ENCODE peak calls at places on chromosomes 6 and 20, in seven cellular contexts. Z is lower leg skin, A is IMR-90, O is uterus, K is cardiac fibroblast, X is endodermal cell, P is astrocyte of the spinal cord. B is an unnamed sample.

GRCh38 chr20:33450867-33451266 is 7.3 kb upstream of the SNTA1 start:
- DNase-seq in Z (no peak), A (peak), O (no peak), K (peak), X (no peak), P (no peak), B (peak)

GRCh38 chr6:22250486-22250885 is 46.4 kb downstream of the PRL start:
- DNase-seq in Z (no peak), A (no peak), O (no peak), K (no peak), X (peak), P (peak), B (no peak)

GRCh38 chr6:38174315-38174714 is 354.8 kb downstream of the ZFAND3 start:
- DNase-seq in Z (no peak), A (no peak), O (no peak), K (no peak), X (no peak), P (no peak), B (no peak)

GRCh38 chr6:148307400-148307799 is 35.2 kb upstream of the SASH1 start:
- DNase-seq in Z (peak), A (peak), O (no peak), K (no peak), X (no peak), P (no peak), B (no peak)

GRCh38 chr6:136593748-136594490 is 43.7 kb upstream of the MAP7 start:
- DNase-seq in Z (peak), A (peak), O (no peak), K (peak), X (no peak), P (peak), B (peak)

GRCh38 chr6:166341464-166341863 is 881 bp downstream of the SFT2D1 start:
- DNase-seq in Z (no peak), A (no peak), O (no peak), K (no peak), X (no peak), P (no peak), B (no peak)

GRCh38 chr6:145086197-145086596 is 649.1 kb downstream of the EPM2A start:
- DNase-seq in Z (no peak), A (no peak), O (no peak), K (peak), X (peak), P (peak), B (no peak)

GRCh38 chr20:50415031-50415515 is 95.1 kb upstream of the PTPN1 start:
- DNase-seq in Z (no peak), A (no peak), O (no peak), K (no peak), X (no peak), P (no peak), B (no peak)

GRCh38 chr6:21357262-21357661 is 236.3 kb upstream of the SOX4 start:
- DNase-seq in Z (no peak), A (no peak), O (no peak), K (no peak), X (no peak), P (no peak), B (no peak)

GRCh38 chr6:87922947-87923330 is 124.7 kb upstream of the SPACA1 start:
- DNase-seq in Z (no peak), A (no peak), O (no peak), K (no peak), X (no peak), P (no peak), B (no peak)

GRCh38 chr6:113411006-113411405 is 446.1 kb upstream of the MARCKS start:
- DNase-seq in Z (no peak), A (no peak), O (no peak), K (peak), X (no peak), P (no peak), B (peak)

GRCh38 chr6:161411265-161411944 is 137.5 kb upstream of the AGPAT4 start:
- DNase-seq in Z (no peak), A (no peak), O (no peak), K (peak), X (no peak), P (peak), B (no peak)

GRCh38 chr6:126625019-126625418 is 285.1 kb downstream of the CENPW start:
- DNase-seq in Z (no peak), A (peak), O (no peak), K (peak), X (peak), P (peak), B (peak)

GRCh38 chr6:26120807-26121140 is 33.5 kb downstream of the HFE start:
- DNase-seq in Z (no peak), A (no peak), O (no peak), K (no peak), X (no peak), P (no peak), B (no peak)

GRCh38 chr6:89028774-89029173 is 51.8 kb upstream of the PNRC1 start:
- DNase-seq in Z (no peak), A (no peak), O (no peak), K (no peak), X (no peak), P (no peak), B (no peak)

GRCh38 chr6:89254569-89254968 is 37.4 kb upstream of the GABRR1 start:
- DNase-seq in Z (no peak), A (no peak), O (no peak), K (peak), X (no peak), P (no peak), B (no peak)

GRCh38 chr20:62387219-62387913 is 463 bp downstream of the RPS21 start:
- DNase-seq in Z (no peak), A (no peak), O (no peak), K (no peak), X (no peak), P (no peak), B (no peak)

GRCh38 chr20:50330504-50331313 is 140.1 kb downstream of the CEBPB start:
- DNase-seq in Z (no peak), A (no peak), O (no peak), K (no peak), X (no peak), P (peak), B (no peak)

GRCh38 chr20:51624157-51624731 is 81.7 kb upstream of the NFATC2 start:
- DNase-seq in Z (peak), A (peak), O (peak), K (peak), X (peak), P (peak), B (peak)

GRCh38 chr20:55067158-55067825 is 591.9 kb downstream of the DOK5 start:
- DNase-seq in Z (no peak), A (no peak), O (no peak), K (no peak), X (no peak), P (peak), B (no peak)

GRCh38 chr6:65149841-65150240 is 557.2 kb downstream of the EYS start:
- DNase-seq in Z (no peak), A (no peak), O (no peak), K (no peak), X (peak), P (no peak), B (no peak)

GRCh38 chr6:161272600-161273355 is 1.1 kb downstream of the AGPAT4 start:
- DNase-seq in Z (no peak), A (peak), O (no peak), K (peak), X (peak), P (peak), B (peak)

GRCh38 chr6:32886674-32887383 is 32.8 kb downstream of the PSMB9 start:
- DNase-seq in Z (no peak), A (peak), O (no peak), K (peak), X (no peak), P (peak), B (peak)

GRCh38 chr6:161228911-161229591 is 44.8 kb downstream of the AGPAT4 start:
- DNase-seq in Z (no peak), A (peak), O (no peak), K (peak), X (no peak), P (peak), B (peak)

GRCh38 chr20:23039136-23039875 is 4.2 kb downstream of the SSTR4 start:
- DNase-seq in Z (no peak), A (no peak), O (no peak), K (no peak), X (no peak), P (no peak), B (no peak)

GRCh38 chr6:105893741-105894140 is 192.4 kb upstream of the PRDM1 start:
- DNase-seq in Z (no peak), A (no peak), O (no peak), K (no peak), X (no peak), P (no peak), B (no peak)

GRCh38 chr6:108200631-108201030 is 34.8 kb downstream of the NR2E1 start:
- DNase-seq in Z (no peak), A (peak), O (no peak), K (no peak), X (no peak), P (peak), B (peak)

GRCh38 chr6:41728073-41728936 is 7.1 kb downstream of the TFEB start:
- DNase-seq in Z (no peak), A (no peak), O (no peak), K (no peak), X (no peak), P (no peak), B (no peak)

GRCh38 chr20:58558483-58559367 is 43.5 kb upstream of the APCDD1L start:
- DNase-seq in Z (no peak), A (no peak), O (no peak), K (no peak), X (peak), P (no peak), B (no peak)

DNA sequence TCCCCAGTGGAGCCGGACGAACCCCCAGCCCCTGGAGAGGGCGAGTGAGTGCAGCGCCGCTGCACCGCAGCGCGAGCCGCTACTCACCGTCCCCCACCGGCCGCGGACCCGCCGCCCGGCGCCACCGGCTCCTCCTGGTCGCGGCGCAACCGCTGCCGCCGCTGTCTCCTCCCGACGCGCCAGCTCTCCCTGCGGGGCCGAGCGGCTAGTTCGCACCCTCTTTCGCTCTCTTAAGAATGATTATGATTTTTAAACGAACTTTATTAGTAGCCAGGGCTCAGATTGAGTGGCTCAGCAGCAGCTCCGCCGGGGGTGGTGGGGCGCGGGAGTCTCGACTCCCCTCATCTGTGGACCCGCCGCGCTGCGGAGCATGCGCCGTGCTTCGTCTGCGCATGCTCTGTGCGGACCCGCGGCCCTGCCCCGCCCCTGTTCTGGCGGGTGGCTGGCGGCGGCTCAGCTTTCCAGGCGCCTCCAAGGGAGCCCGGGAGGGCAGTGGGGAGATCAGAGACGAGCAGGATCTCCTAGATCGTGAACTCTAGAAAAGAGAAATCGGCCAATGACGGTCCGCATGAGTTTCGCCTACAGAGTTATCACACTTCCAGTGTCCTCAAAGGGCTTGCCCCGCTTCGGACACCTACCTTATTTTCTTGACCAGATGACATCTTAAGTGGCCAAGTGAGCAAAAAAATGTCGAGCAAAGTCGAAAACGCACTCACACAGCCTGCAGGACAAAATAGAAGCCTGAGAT is at the start of gene RAB23:
- DNase-seq in Z (peak), A (peak), O (peak), K (peak), X (peak), P (peak), B (peak)
- TF ChIP-seq CTCF in Z (no peak), A (no peak), O (no peak), K (no peak), X (peak), P (no peak), B (no peak)

GRCh38 chr20:834151-834747 is 734 bp downstream of the FAM110A start:
- DNase-seq in Z (no peak), A (no peak), O (no peak), K (no peak), X (no peak), P (no peak), B (no peak)

GRCh38 chr20:833121-833449 is 430 bp upstream of the FAM110A start:
- DNase-seq in Z (no peak), A (no peak), O (no peak), K (no peak), X (no peak), P (no peak), B (no peak)

GRCh38 chr20:836188-836587 is 2.7 kb downstream of the FAM110A start:
- DNase-seq in Z (no peak), A (no peak), O (no peak), K (no peak), X (no peak), P (no peak), B (no peak)

GRCh38 chr20:833450-834150 is at the start of gene FAM110A:
- DNase-seq in Z (peak), A (peak), O (peak), K (peak), X (peak), P (peak), B (peak)

GRCh38 chr20:835220-836045 is 1.9 kb downstream of the FAM110A start:
- DNase-seq in Z (no peak), A (no peak), O (no peak), K (no peak), X (no peak), P (no peak), B (no peak)
- H3K4me3 ChIP-seq in Z (no peak), A (no peak), O (no peak), K (no peak), X (no peak), P (no peak), B (no peak)

DNA sequence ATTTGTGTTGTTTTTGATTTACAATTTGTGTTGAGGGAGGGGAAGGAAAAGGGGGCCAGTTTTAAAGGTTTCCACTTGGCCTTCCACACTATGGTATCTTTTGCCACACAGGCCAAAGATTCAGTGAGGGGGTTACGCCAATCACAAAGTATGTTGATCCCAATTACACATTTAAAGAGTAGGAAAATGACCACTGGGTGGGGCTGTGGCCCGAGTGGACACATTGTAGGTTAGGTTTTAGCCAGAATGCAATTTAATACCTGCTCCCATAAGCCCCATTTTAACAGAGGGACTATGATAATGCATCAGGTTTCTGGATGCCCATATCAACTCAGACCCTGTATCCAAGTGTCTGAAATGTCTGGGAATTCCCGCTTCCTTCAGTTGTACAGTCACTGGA is 15.6 kb downstream of the VGLL2 start:
- DNase-seq in Z (no peak), A (no peak), O (no peak), K (no peak), X (peak), P (no peak), B (no peak)
- TF ChIP-seq CTCF in Z (no peak), A (peak), O (no peak), K (peak), X (peak), P (peak), B (no peak)

DNA sequence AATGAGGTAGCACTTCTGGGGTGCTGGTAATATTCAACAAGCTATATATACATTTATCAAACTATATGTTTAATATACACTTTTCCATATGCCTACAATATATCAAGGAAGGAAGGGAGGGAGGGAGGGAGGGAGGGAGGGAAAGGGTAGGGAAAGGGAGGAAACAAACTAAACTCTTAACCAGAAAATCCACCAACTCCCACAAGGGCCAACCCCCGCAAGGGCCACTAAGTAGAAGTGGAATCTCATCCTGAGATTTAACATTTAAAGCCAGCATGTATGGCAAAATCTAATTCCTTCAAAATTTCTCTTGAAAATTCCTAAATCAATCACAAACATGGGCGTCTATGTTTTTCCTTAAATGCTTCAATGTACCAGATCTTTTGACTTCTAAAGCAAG is 298.6 kb upstream of the THEMIS start:
- DNase-seq in Z (no peak), A (no peak), O (no peak), K (no peak), X (no peak), P (no peak), B (no peak)
- H3K4me3 ChIP-seq in Z (no peak), A (no peak), O (no peak), K (no peak), X (no peak), P (no peak), B (no peak)

GRCh38 chr20:3652646-3653596 is 10.3 kb downstream of the GFRA4 start:
- DNase-seq in Z (no peak), A (no peak), O (no peak), K (no peak), X (no peak), P (no peak), B (no peak)
- TF ChIP-seq CTCF in Z (no peak), A (no peak), O (no peak), K (no peak), X (no peak), P (no peak), B (no peak)

GRCh38 chr6:129750390-129750789 is 40.4 kb upstream of the ARHGAP18 start:
- DNase-seq in Z (no peak), A (no peak), O (no peak), K (peak), X (no peak), P (no peak), B (no peak)

GRCh38 chr6:129748901-129749748 is 39.1 kb upstream of the ARHGAP18 start:
- DNase-seq in Z (no peak), A (peak), O (no peak), K (peak), X (no peak), P (peak), B (peak)

GRCh38 chr6:129747588-129748112 is 37.7 kb upstream of the ARHGAP18 start:
- DNase-seq in Z (no peak), A (no peak), O (no peak), K (no peak), X (no peak), P (no peak), B (no peak)

GRCh38 chr6:129748212-129748900 is 38.4 kb upstream of the ARHGAP18 start:
- DNase-seq in Z (peak), A (peak), O (peak), K (peak), X (peak), P (peak), B (peak)

GRCh38 chr6:129749749-129750120 is 39.8 kb upstream of the ARHGAP18 start:
- DNase-seq in Z (no peak), A (peak), O (no peak), K (peak), X (no peak), P (peak), B (peak)
- H3K4me3 ChIP-seq in Z (no peak), A (no peak), O (no peak), K (no peak), X (no peak), P (no peak), B (no peak)

B was measured in foreskin fibroblast.